ENCODE peak calls at places on chromosomes 5 and 9, in seven cellular contexts. E, D, Z, T, O, Y and U are unnamed samples.

GRCh38 chr5:33273985-33274384 is 166.8 kb upstream of the TARS1 start:
- DNase-seq in E (no peak), Z (no peak), Y (no peak), D (no peak), O (no peak), T (no peak), U (no peak)

GRCh38 chr5:41809128-41809527 is 61.1 kb downstream of the OXCT1 start:
- DNase-seq in T (no peak), O (no peak), Y (no peak), E (no peak), D (no peak), Z (no peak), U (no peak)

GRCh38 chr9:15158019-15158418 is 149.0 kb downstream of the TTC39B start:
- DNase-seq in O (no peak), D (no peak), Z (no peak), E (no peak), Y (no peak), T (no peak), U (no peak)

GRCh38 chr5:458547-459353 is 15.8 kb downstream of the EXOC3 start:
- DNase-seq in E (no peak), Z (peak), D (no peak), O (no peak), T (no peak), Y (peak), U (peak)

GRCh38 chr5:136802382-136802781 is 437.0 kb upstream of the TRPC7 start:
- DNase-seq in Z (peak), O (no peak), Y (peak), T (peak), D (no peak), E (peak), U (peak)

GRCh38 chr5:170571331-170571731 is 67.5 kb downstream of the KCNIP1 start:
- DNase-seq in O (peak), D (peak), T (no peak), E (no peak), Y (peak), Z (peak), U (peak)

GRCh38 chr5:125536095-125536494 is 789.7 kb upstream of the ZNF608 start:
- DNase-seq in D (no peak), O (no peak), E (no peak), Z (no peak), Y (no peak), T (no peak), U (no peak)

GRCh38 chr5:93257616-93258015 is 323.4 kb downstream of the NR2F1-AS1 start:
- DNase-seq in D (no peak), E (no peak), Z (no peak), T (no peak), Y (peak), O (no peak), U (peak)

GRCh38 chr9:72788966-72789365 is 163.9 kb downstream of the ALDH1A1 start:
- DNase-seq in D (no peak), O (no peak), E (no peak), Z (peak), Y (peak), T (no peak), U (peak)

GRCh38 chr5:59864718-59865117 is 28.8 kb downstream of the PDE4D start:
- DNase-seq in E (no peak), Z (no peak), T (no peak), Y (no peak), D (no peak), O (no peak), U (no peak)

GRCh38 chr5:620586-621180 is 8.5 kb downstream of the CEP72 start:
- DNase-seq in Z (no peak), D (no peak), O (no peak), Y (no peak), E (no peak), T (no peak), U (no peak)

GRCh38 chr5:180072556-180072955 is 997 bp upstream of the RNF130 start:
- DNase-seq in Z (no peak), O (no peak), D (no peak), E (no peak), T (no peak), Y (no peak), U (no peak)

GRCh38 chr9:34564617-34565016 is 24.9 kb downstream of the CNTFR start:
- DNase-seq in Z (no peak), O (no peak), T (no peak), D (no peak), Y (no peak), E (no peak), U (no peak)